ENCODE peak calls at places on chromosomes 6 and 20, in four cellular contexts. C is GM23338, X is PC-9, J is MM.1S. M is an unnamed sample.

GRCh38 chr6:89270951-89271721 is 44.0 kb downstream of the GABRR2 start:
- DNase-seq in X (no peak), J (peak; percentile 61), C (no peak), M (no peak)

GRCh38 chr20:31856516-31856915 is 11.1 kb upstream of the FOXS1 start:
- DNase-seq in J (no peak), C (no peak), X (no peak), M (no peak)

GRCh38 chr6:31582230-31582601 is at the start of gene LTB:
- DNase-seq in X (no peak), J (no peak), C (no peak), M (no peak)

GRCh38 chr20:23774081-23774480 is 23.3 kb upstream of the CST1 start:
- DNase-seq in X (no peak), J (no peak), C (no peak), M (peak; percentile 45)

GRCh38 chr20:40073535-40074111 is 615.4 kb downstream of the MAFB start:
- DNase-seq in C (peak; percentile 73), J (no peak), X (no peak), M (no peak)

GRCh38 chr6:12062605-12063004 is 50.5 kb downstream of the HIVEP1 start:
- DNase-seq in X (no peak), J (no peak), C (no peak), M (no peak)

GRCh38 chr20:10200329-10200728 is 18.3 kb upstream of the SNAP25 start:
- DNase-seq in C (no peak), J (no peak), X (no peak), M (no peak)

GRCh38 chr20:37075932-37076685 is 19.7 kb downstream of the RBL1 start:
- DNase-seq in X (no peak), C (no peak), J (no peak), M (peak; percentile 10)

GRCh38 chr6:156786652-156787051 is 9.5 kb downstream of the ARID1B start:
- DNase-seq in C (no peak), J (no peak), X (no peak), M (no peak)

GRCh38 chr6:148200302-148200701 is 142.3 kb upstream of the SASH1 start:
- DNase-seq in X (no peak), C (peak; percentile 24), J (no peak), M (no peak)

GRCh38 chr6:26033942-26034354 is 53.3 kb upstream of the HFE start:
- DNase-seq in X (no peak), J (peak; percentile 34), C (peak; percentile 38), M (no peak)

GRCh38 chr6:49284134-49284533 is 178.9 kb downstream of the MMUT start:
- DNase-seq in J (no peak), C (no peak), X (no peak), M (no peak)

GRCh38 chr6:164845773-164846172 is 463.6 kb downstream of the C6orf118 start:
- DNase-seq in J (no peak), X (no peak), C (no peak), M (no peak)

GRCh38 chr20:58162976-58163375 is 65.5 kb downstream of the ANKRD60 start:
- DNase-seq in J (no peak), X (no peak), C (no peak), M (no peak)

GRCh38 chr6:152300517-152300916 is 336.6 kb downstream of the SYNE1 start:
- DNase-seq in C (no peak), J (peak; percentile 21), X (no peak), M (no peak)

GRCh38 chr6:14448246-14448645 is 330.7 kb downstream of the CD83 start:
- DNase-seq in X (no peak), C (no peak), J (no peak), M (no peak)

GRCh38 chr6:14450133-14451040 is 332.8 kb downstream of the CD83 start:
- DNase-seq in X (no peak), J (no peak), C (no peak), M (no peak)

GRCh38 chr6:14451594-14452374 is 334.2 kb downstream of the CD83 start:
- DNase-seq in J (no peak), C (no peak), X (no peak), M (no peak)

GRCh38 chr6:14444296-14444993 is 326.9 kb downstream of the CD83 start:
- DNase-seq in X (no peak), J (no peak), C (no peak), M (no peak)

GRCh38 chr6:14447240-14447639 is 329.7 kb downstream of the CD83 start:
- DNase-seq in X (no peak), J (no peak), C (no peak), M (no peak)
- TF ChIP-seq EZH2 in X (no peak), J (no peak), C (no peak), M (no peak)

DNA sequence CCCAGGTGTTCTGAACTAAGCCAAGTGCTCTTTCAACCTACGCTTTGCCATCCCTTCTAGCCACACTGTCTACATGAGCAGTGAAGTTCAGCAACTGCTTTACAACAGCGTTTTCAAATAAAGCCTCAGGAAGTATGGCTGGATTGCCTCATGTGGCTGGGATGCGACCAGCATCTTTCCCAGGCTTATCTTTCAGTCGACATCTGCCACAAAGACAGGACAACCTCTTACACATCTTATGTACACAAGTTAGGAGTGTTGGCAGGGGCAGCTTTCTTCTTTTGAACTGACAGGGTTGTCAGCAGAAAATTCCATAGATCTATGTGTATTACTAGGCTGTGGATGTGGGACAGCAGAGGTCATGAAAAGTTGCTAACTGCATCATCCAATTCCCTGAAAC is 48.2 kb downstream of the PLAGL1 start:
- DNase-seq in J (no peak), C (no peak), X (no peak), M (no peak)
- H3K4me2 ChIP-seq in J (no peak overlapping the region), C (peak overlapping the region; percentile 57), X (no peak overlapping the region), M (no peak overlapping the region)

GRCh38 chr6:14463110-14463509 is 345.5 kb downstream of the CD83 start:
- DNase-seq in J (no peak), X (no peak), C (no peak), M (no peak)

GRCh38 chr6:14464049-14464448 is 346.5 kb downstream of the CD83 start:
- DNase-seq in C (peak; percentile 64), X (no peak), J (no peak), M (no peak)

GRCh38 chr6:14464716-14465115 is 347.1 kb downstream of the CD83 start:
- DNase-seq in C (no peak), J (no peak), X (no peak), M (no peak)

GRCh38 chr6:14459315-14459714 is 341.7 kb downstream of the CD83 start:
- DNase-seq in C (no peak), J (no peak), X (no peak), M (peak; percentile 69)

GRCh38 chr6:14462135-14462905 is 344.7 kb downstream of the CD83 start:
- DNase-seq in C (no peak), X (no peak), J (no peak), M (no peak)
- H3K9me2 ChIP-seq in C (peaks cover 16% of the 10 kb centered on the region), X (no peaks in the 10 kb centered on the region), J (no peaks in the 10 kb centered on the region), M (no peaks in the 10 kb centered on the region)

GRCh38 chr6:75416443-75416842 is 77.2 kb downstream of the FILIP1 start:
- DNase-seq in C (no peak), J (no peak), X (no peak), M (no peak)
- TF ChIP-seq EZH2 in C (no peak), J (no peak), X (no peak), M (no peak)

GRCh38 chr6:97189767-97190166 is 93.2 kb downstream of the MMS22L start:
- DNase-seq in X (no peak), C (no peak), J (no peak), M (no peak)
- H3K4me2 ChIP-seq in X (no peak overlapping the region), C (no peak overlapping the region), J (no peak overlapping the region), M (no peak overlapping the region)

GRCh38 chr6:27406085-27406484 is 17.5 kb downstream of the ZNF391 start:
- DNase-seq in X (no peak), C (no peak), J (no peak), M (no peak)
- H3K9me2 ChIP-seq in X (no peaks in the 10 kb centered on the region), C (no peaks in the 10 kb centered on the region), J (no peaks in the 10 kb centered on the region), M (no peaks in the 10 kb centered on the region)

GRCh38 chr6:125988280-125988679 is 1.9 kb downstream of the TRMT11 start:
- DNase-seq in J (no peak), C (peak; percentile 3), X (no peak), M (no peak)
- TF ChIP-seq EZH2 in J (no peak), C (no peak), X (no peak), M (no peak)

GRCh38 chr6:139844907-139845306 is 470.5 kb upstream of the CITED2 start:
- DNase-seq in C (no peak), J (no peak), X (no peak), M (no peak)

GRCh38 chr6:139834232-139834631 is 459.8 kb upstream of the CITED2 start:
- DNase-seq in X (no peak), C (no peak), J (no peak), M (no peak)

GRCh38 chr6:139841794-139842215 is 467.4 kb upstream of the CITED2 start:
- DNase-seq in J (peak; percentile 15), C (no peak), X (no peak), M (no peak)

GRCh38 chr6:139839506-139840156 is 465.2 kb upstream of the CITED2 start:
- DNase-seq in X (no peak), J (no peak), C (no peak), M (no peak)
- H3K4me2 ChIP-seq in X (peak overlapping the region; percentile 35), J (peak overlapping the region; percentile 48), C (no peak overlapping the region), M (peak overlapping the region; percentile 13)